ENCODE peak calls at places on chromosome 9, in ten cellular contexts. G is GM12878, W is HCT116, X is sigmoid colon, K is stomach, E is breast epithelium, M is prostate gland, U is H1, C is HL-60, H is upper lobe of left lung. Y is an unnamed sample.

GRCh38 chr9:35553670-35554543 is 51.2 kb upstream of the TESK1 start:
- DNase-seq in G (peak; percentile 8), W (peak; percentile 37), X (peak; percentile 92), K (peak; percentile 64), E (peak; percentile 53), M (peak; percentile 44), U (no peak), C (peak; percentile 47), H (no peak), Y (peak; percentile 51)

GRCh38 chr9:105291938-105292337 is 47.5 kb downstream of the SLC44A1 start:
- DNase-seq in G (no peak), W (no peak), X (no peak), K (no peak), E (no peak), M (no peak), U (no peak), C (no peak), H (no peak), Y (no peak)

GRCh38 chr9:84361645-84362044 is 21.1 kb upstream of the SLC28A3 start:
- DNase-seq in G (no peak), W (no peak), X (no peak), K (no peak), E (no peak), M (no peak), U (no peak), C (no peak), H (no peak), Y (no peak)

GRCh38 chr9:115032300-115032699 is 85.7 kb downstream of the TNC start:
- DNase-seq in G (no peak), W (no peak), X (no peak), K (no peak), E (no peak), M (no peak), U (no peak), C (no peak), H (no peak), Y (no peak)

GRCh38 chr9:108569624-108570023 is 286.2 kb downstream of the ACTL7B start:
- DNase-seq in G (no peak), W (no peak), X (no peak), K (no peak), E (peak; percentile 21), M (no peak), U (no peak), C (no peak), H (no peak), Y (no peak)

GRCh38 chr9:126508171-126508591 is 105.5 kb upstream of the LMX1B start:
- DNase-seq in G (no peak), W (no peak), X (peak; percentile 39), K (no peak), E (no peak), M (no peak), U (no peak), C (no peak), H (no peak), Y (no peak)

GRCh38 chr9:133109931-133110650 is 10.9 kb downstream of the RALGDS start:
- DNase-seq in G (no peak), W (no peak), X (peak; percentile 48), K (no peak), E (no peak), M (no peak), U (no peak), C (no peak), H (peak; percentile 46), Y (no peak)

GRCh38 chr9:127291379-127291778 is 26.8 kb downstream of the GARNL3 start:
- DNase-seq in G (no peak), W (no peak), X (no peak), K (no peak), E (no peak), M (no peak), U (no peak), C (no peak), H (no peak), Y (no peak)

GRCh38 chr9:92718086-92719001 is 46.3 kb downstream of the BICD2 start:
- DNase-seq in G (no peak), W (no peak), X (no peak), K (no peak), E (peak; percentile 15), M (no peak), U (no peak), C (no peak), H (peak; percentile 76), Y (no peak)

GRCh38 chr9:90925581-90926257 is 124.1 kb downstream of the SYK start:
- DNase-seq in G (no peak), W (no peak), X (no peak), K (no peak), E (no peak), M (no peak), U (no peak), C (no peak), H (no peak), Y (no peak)

GRCh38 chr9:117414220-117414905 is 494 bp downstream of the ASTN2 start:
- DNase-seq in G (no peak), W (no peak), X (no peak), K (peak; percentile 37), E (no peak), M (peak; percentile 21), U (no peak), C (no peak), H (peak; percentile 85), Y (no peak)

GRCh38 chr9:89278997-89279739 is 31.8 kb upstream of the CKS2 start:
- DNase-seq in G (no peak), W (peak; percentile 36), X (no peak), K (no peak), E (no peak), M (no peak), U (no peak), C (no peak), H (no peak), Y (peak; percentile 12)

GRCh38 chr9:1712861-1713260 is 302.3 kb upstream of the SMARCA2 start:
- DNase-seq in G (no peak), W (no peak), X (no peak), K (no peak), E (no peak), M (no peak), U (no peak), C (no peak), H (peak; percentile 27), Y (no peak)
- TF ChIP-seq POLR2AphosphoS5 in G (no peak), W (no peak), X (no peak), K (no peak), E (no peak), M (no peak), U (no peak), C (no peak), H (no peak), Y (no peak)

DNA sequence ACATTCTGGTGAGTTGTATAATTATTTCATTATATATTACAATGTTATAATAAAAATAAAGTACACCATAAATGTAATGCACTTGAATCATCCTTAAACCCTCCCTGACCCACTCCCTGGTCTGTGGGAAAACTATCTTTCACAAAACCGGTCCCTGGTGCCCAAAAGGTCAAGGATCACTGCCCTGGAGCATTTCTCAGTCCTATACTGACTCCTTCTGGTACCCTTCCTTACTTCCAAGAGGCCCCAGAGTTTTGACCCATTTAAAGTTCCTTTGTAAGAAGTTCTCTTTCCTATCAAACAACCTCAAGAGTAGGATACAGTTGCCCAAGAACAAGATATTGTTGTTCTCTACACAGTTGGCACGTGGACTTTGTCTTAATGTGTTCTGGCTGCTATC is 88.9 kb upstream of the TRPM3 start:
- DNase-seq in G (no peak), W (no peak), X (no peak), K (no peak), E (no peak), M (no peak), U (no peak), C (no peak), H (no peak), Y (no peak)
- TF ChIP-seq POLR2AphosphoS5 in G (no peak), W (no peak), X (no peak), K (no peak), E (no peak), M (no peak), U (no peak), C (no peak), H (no peak), Y (no peak)

GRCh38 chr9:34197756-34198711 is 19.2 kb downstream of the UBAP1 start:
- DNase-seq in G (no peak), W (no peak), X (no peak), K (peak; percentile 45), E (no peak), M (no peak), U (no peak), C (no peak), H (no peak), Y (no peak)

GRCh38 chr9:34200092-34200491 is 21.2 kb downstream of the UBAP1 start:
- DNase-seq in G (no peak), W (no peak), X (no peak), K (no peak), E (no peak), M (no peak), U (no peak), C (no peak), H (no peak), Y (no peak)

GRCh38 chr9:34190996-34191892 is 12.4 kb downstream of the UBAP1 start:
- DNase-seq in G (no peak), W (no peak), X (no peak), K (no peak), E (no peak), M (no peak), U (no peak), C (no peak), H (no peak), Y (no peak)

GRCh38 chr9:34197280-34197679 is 18.4 kb downstream of the UBAP1 start:
- DNase-seq in G (no peak), W (no peak), X (no peak), K (no peak), E (no peak), M (no peak), U (no peak), C (no peak), H (no peak), Y (no peak)

DNA sequence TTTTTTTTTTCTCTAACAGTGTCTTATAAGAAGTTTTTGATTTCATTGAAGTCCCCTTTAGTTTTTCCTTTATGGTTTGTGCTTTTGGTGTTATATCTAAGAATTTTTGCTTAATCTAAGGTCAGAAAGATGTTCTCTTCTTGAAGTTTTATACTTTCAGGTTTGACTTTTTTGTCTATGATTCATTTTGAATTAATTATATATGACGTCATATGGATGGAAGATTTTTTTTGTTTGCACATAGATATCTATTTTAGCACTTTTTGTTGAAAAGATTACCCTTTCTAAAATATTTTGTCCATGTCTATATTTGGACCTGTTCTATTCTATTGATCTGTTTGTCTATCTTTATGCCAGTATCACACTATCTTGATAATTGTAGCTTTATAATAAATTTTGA is 16.3 kb downstream of the UBAP1 start:
- DNase-seq in G (no peak), W (no peak), X (no peak), K (no peak), E (no peak), M (no peak), U (no peak), C (no peak), H (no peak), Y (no peak)
- TF ChIP-seq POLR2AphosphoS5 in G (no peak), W (no peak), X (no peak), K (no peak), E (no peak), M (no peak), U (no peak), C (no peak), H (no peak), Y (no peak)

DNA sequence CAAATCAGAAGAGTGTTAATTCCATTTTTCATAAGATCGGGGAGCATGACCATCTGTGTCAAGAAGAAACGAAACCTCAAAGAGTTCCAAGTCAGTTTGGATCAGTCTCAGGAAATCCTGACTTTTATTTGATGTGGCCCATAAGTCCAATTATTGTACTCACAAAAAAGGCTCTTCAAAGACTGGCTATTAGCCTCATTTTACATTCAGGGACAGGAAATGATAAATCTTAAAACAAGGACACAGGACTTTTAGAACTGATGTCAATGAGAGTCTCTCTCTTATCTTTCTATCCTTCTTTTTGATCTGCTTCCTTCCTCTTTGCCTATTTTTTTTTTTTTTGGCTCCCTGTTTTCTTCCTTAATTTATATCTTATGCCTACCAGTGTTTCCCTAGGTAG is 43.7 kb upstream of the SHOC1 start:
- DNase-seq in G (no peak), W (no peak), X (no peak), K (no peak), E (no peak), M (no peak), U (no peak), C (no peak), H (no peak), Y (no peak)
- TF ChIP-seq POLR2AphosphoS5 in G (no peak), W (no peak), X (no peak), K (no peak), E (no peak), M (no peak), U (no peak), C (no peak), H (no peak), Y (no peak)

Y was measured in Panc1.